ENCODE peak calls at places on chromosomes 12 and 14, in six cellular contexts. F is NCI-H187; I is fibroblast of the conjunctiva; O is COR-L47; D is activated CD4-positive, alpha-beta T cell treated with anti-CD3 and anti-CD28 coated beads for 1 hour; S is Calu3. L is an unnamed sample.

GRCh38 chr14:103755060-103755459 is 39.5 kb downstream of the ZFYVE21 start:
- DNase-seq in F (no peak), I (no peak), O (no peak), D (no peak), S (no peak), L (no peak)

GRCh38 chr12:47378907-47379306 is 299.1 kb upstream of the AMIGO2 start:
- DNase-seq in F (no peak), I (no peak), O (no peak), D (no peak), S (no peak), L (no peak)

GRCh38 chr14:67757175-67757574 is 55.5 kb downstream of the RDH12 start:
- DNase-seq in F (no peak), I (no peak), O (no peak), D (no peak), S (no peak), L (no peak)

GRCh38 chr14:69519253-69519661 is 34.7 kb downstream of the PLEKHD1 start:
- DNase-seq in F (peak), I (no peak), O (no peak), D (no peak), S (no peak), L (no peak)

GRCh38 chr12:21774358-21775129 is at the start of gene KCNJ8:
- DNase-seq in F (no peak), I (no peak), O (no peak), D (no peak), S (no peak), L (peak)

GRCh38 chr12:115897718-115898117 is 379.8 kb downstream of the MED13L start:
- DNase-seq in F (no peak), I (no peak), O (no peak), D (no peak), S (no peak), L (no peak)

GRCh38 chr12:96136720-96137378 is 57.3 kb upstream of the ELK3 start:
- DNase-seq in F (no peak), I (no peak), O (no peak), D (no peak), S (no peak), L (no peak)

GRCh38 chr12:685388-685787 is 22.1 kb upstream of the NINJ2 start:
- DNase-seq in F (no peak), I (no peak), O (peak), D (peak), S (no peak), L (no peak)

GRCh38 chr12:2944401-2945047 is 14.7 kb upstream of the TEAD4 start:
- DNase-seq in F (no peak), I (no peak), O (peak), D (peak), S (peak), L (no peak)

GRCh38 chr14:54600685-54601084 is 33.8 kb downstream of the SAMD4A start:
- DNase-seq in F (no peak), I (no peak), O (no peak), D (no peak), S (no peak), L (no peak)

GRCh38 chr14:32472512-32473472 is 143.7 kb downstream of the AKAP6 start:
- DNase-seq in F (no peak), I (peak), O (peak), D (no peak), S (no peak), L (peak)

L was measured in fibroblast of gingiva.